ENCODE peak calls at places on chromosome 20, in ten cellular contexts. B is fibroblast of lung, K is body of pancreas, H is stomach, D is OCI-LY7, M is adrenal gland, J is GM13976, W is cardiac fibroblast, L is cardiac muscle cell, P is nephron progenitor cell. O is an unnamed sample.

GRCh38 chr20:53865905-53866786 is 204.2 kb downstream of the BCAS1 start:
- DNase-seq in L (peak), P (peak), D (peak), H (peak), J (no peak), W (peak), B (peak), M (peak), K (peak), O (no peak)

GRCh38 chr20:2418388-2418787 is 37.7 kb downstream of the TGM6 start:
- DNase-seq in B (no peak), M (no peak), K (no peak), H (no peak), L (no peak), P (no peak), D (no peak), W (no peak), J (no peak), O (no peak)

GRCh38 chr20:35011589-35012226 is 56.0 kb downstream of the MYH7B start:
- DNase-seq in H (no peak), B (no peak), D (no peak), J (no peak), W (no peak), M (no peak), K (no peak), L (peak), P (no peak), O (no peak)

GRCh38 chr20:6122873-6123649 is at the start of gene FERMT1:
- DNase-seq in J (peak), D (no peak), L (peak), P (peak), B (peak), K (peak), M (peak), H (peak), W (peak), O (peak)

GRCh38 chr20:64210661-64211369 is 44.7 kb upstream of the PCMTD2 start:
- DNase-seq in K (no peak), M (peak), W (no peak), D (no peak), B (no peak), J (no peak), H (no peak), L (no peak), P (no peak), O (no peak)

GRCh38 chr20:41697861-41698559 is 79.8 kb upstream of the CHD6 start:
- DNase-seq in J (peak), P (peak), W (peak), B (peak), M (peak), D (peak), K (no peak), L (peak), H (no peak), O (peak)

GRCh38 chr20:20713244-20713765 is 861 bp upstream of the RALGAPA2 start:
- DNase-seq in P (no peak), B (no peak), K (peak), J (no peak), M (peak), D (no peak), W (peak), H (no peak), L (no peak), O (no peak)

GRCh38 chr20:6416371-6416770 is 293.5 kb upstream of the FERMT1 start:
- DNase-seq in W (no peak), B (no peak), J (no peak), D (no peak), L (no peak), P (no peak), K (no peak), H (no peak), M (no peak), O (no peak)

GRCh38 chr20:48719598-48720255 is 108.1 kb downstream of the PREX1 start:
- DNase-seq in J (no peak), B (no peak), P (no peak), D (no peak), K (no peak), L (no peak), H (no peak), M (no peak), W (no peak), O (no peak)

GRCh38 chr20:35281506-35282101 is 3.0 kb downstream of the EIF6 start:
- DNase-seq in D (no peak), K (no peak), M (no peak), H (no peak), W (no peak), P (no peak), J (no peak), B (no peak), L (no peak), O (no peak)

GRCh38 chr20:60210779-60211617 is 252.8 kb downstream of the CDH26 start:
- DNase-seq in W (peak), B (peak), K (peak), D (peak), L (peak), M (peak), H (peak), J (peak), P (peak), O (peak)

GRCh38 chr20:15699431-15700146 is 873.7 kb downstream of the KIF16B start:
- DNase-seq in J (no peak), H (no peak), D (peak), M (peak), B (no peak), P (no peak), W (no peak), L (no peak), K (no peak), O (no peak)

GRCh38 chr20:38805502-38805957 is at the start of gene PPP1R16B:
- DNase-seq in P (peak), H (peak), B (no peak), K (no peak), W (no peak), D (peak), M (peak), J (peak), L (peak), O (peak)

GRCh38 chr20:43942661-43943285 is 28.1 kb downstream of the TOX2 start:
- DNase-seq in W (peak), M (no peak), J (peak), P (no peak), H (no peak), K (no peak), B (peak), L (no peak), D (peak), O (peak)

GRCh38 chr20:53941680-53942079 is 128.7 kb downstream of the BCAS1 start:
- DNase-seq in M (no peak), J (no peak), W (no peak), B (no peak), P (no peak), L (no peak), H (no peak), D (no peak), K (no peak), O (no peak)

GRCh38 chr20:2640260-2640659 is 12.2 kb upstream of the NOP56 start:
- DNase-seq in P (no peak), J (no peak), L (no peak), W (no peak), B (no peak), K (no peak), M (no peak), D (no peak), H (no peak), O (no peak)

GRCh38 chr20:38873050-38873581 is 53.1 kb upstream of the FAM83D start:
- DNase-seq in K (no peak), M (peak), B (no peak), H (no peak), D (peak), P (no peak), L (no peak), W (no peak), J (peak), O (peak)

GRCh38 chr20:63446174-63447024 is 26.1 kb downstream of the KCNQ2 start:
- DNase-seq in B (no peak), W (no peak), P (no peak), D (no peak), M (no peak), J (no peak), H (no peak), K (no peak), L (no peak), O (no peak)

GRCh38 chr20:35871311-35871771 is 83.0 kb downstream of the SCAND1 start:
- DNase-seq in K (no peak), P (no peak), H (peak), B (peak), M (peak), W (peak), J (no peak), L (no peak), D (no peak), O (no peak)

GRCh38 chr20:46423342-46423741 is 16.9 kb upstream of the ELMO2 start:
- DNase-seq in M (no peak), H (no peak), B (no peak), J (no peak), P (no peak), D (no peak), K (no peak), W (no peak), L (no peak), O (no peak)

GRCh38 chr20:60101201-60101893 is 143.1 kb downstream of the CDH26 start:
- DNase-seq in P (no peak), H (no peak), D (no peak), M (no peak), W (no peak), L (no peak), B (no peak), K (no peak), J (no peak), O (no peak)

GRCh38 chr20:63281741-63282665 is 9.4 kb downstream of the ARFGAP1 start:
- DNase-seq in D (no peak), K (no peak), P (no peak), J (no peak), H (no peak), L (no peak), M (no peak), B (no peak), W (no peak), O (no peak)

GRCh38 chr20:13644010-13644409 is 5.3 kb upstream of the TASP1 start:
- DNase-seq in W (peak), B (peak), P (no peak), J (no peak), D (no peak), M (no peak), H (no peak), L (no peak), K (no peak), O (no peak)

GRCh38 chr20:39004508-39004907 is 42.4 kb downstream of the DHX35 start:
- DNase-seq in J (no peak), M (no peak), B (no peak), W (no peak), D (no peak), H (peak), K (no peak), L (no peak), P (no peak), O (no peak)

GRCh38 chr20:504632-505075 is 38.9 kb downstream of the CSNK2A1 start:
- DNase-seq in M (no peak), D (no peak), B (no peak), K (no peak), J (no peak), H (no peak), P (no peak), L (no peak), W (no peak), O (no peak)

GRCh38 chr20:14477125-14477524 is 139.7 kb upstream of the FLRT3 start:
- DNase-seq in B (peak), W (peak), J (no peak), L (no peak), H (no peak), D (no peak), M (peak), P (no peak), K (no peak), O (no peak)

GRCh38 chr20:53739799-53740785 is 146.5 kb upstream of the ZNF217 start:
- DNase-seq in B (peak), L (peak), H (no peak), P (no peak), W (peak), J (no peak), K (no peak), D (peak), M (no peak), O (no peak)

GRCh38 chr20:62121776-62122658 is at the start of gene LSM14B:
- DNase-seq in J (peak), M (peak), P (peak), B (peak), H (peak), D (peak), L (peak), W (peak), K (peak), O (peak)

GRCh38 chr20:37552415-37552814 is 24.7 kb upstream of the BLCAP start:
- DNase-seq in J (no peak), K (no peak), P (no peak), D (no peak), B (peak), M (no peak), W (peak), H (no peak), L (no peak), O (no peak)

GRCh38 chr20:50625986-50626677 is 65.2 kb downstream of the RIPOR3 start:
- DNase-seq in P (peak), J (no peak), D (peak), M (peak), B (peak), H (peak), W (peak), K (peak), L (peak), O (no peak)
- TF ChIP-seq CTCF in P (peak), J (no peak), D (peak), M (peak), B (peak), H (peak), W (peak), K (peak), L (peak), O (peak)

GRCh38 chr20:25480797-25481196 is 73.3 kb downstream of the GINS1 start:
- DNase-seq in K (no peak), H (no peak), W (no peak), L (no peak), M (no peak), D (no peak), P (no peak), B (no peak), J (no peak), O (no peak)

GRCh38 chr20:25481918-25482253 is 74.4 kb downstream of the GINS1 start:
- DNase-seq in B (no peak), P (no peak), H (no peak), L (no peak), M (no peak), D (no peak), K (no peak), W (no peak), J (no peak), O (no peak)

GRCh38 chr20:25480156-25480555 is 72.7 kb downstream of the GINS1 start:
- DNase-seq in D (no peak), M (no peak), B (no peak), P (no peak), H (no peak), K (no peak), W (no peak), J (no peak), L (no peak), O (no peak)

GRCh38 chr20:25479638-25480037 is 72.2 kb downstream of the GINS1 start:
- DNase-seq in K (no peak), L (no peak), B (no peak), H (no peak), W (no peak), D (no peak), J (no peak), M (no peak), P (no peak), O (no peak)

GRCh38 chr20:25481235-25481917 is 73.9 kb downstream of the GINS1 start:
- DNase-seq in H (no peak), P (peak), L (no peak), K (no peak), W (no peak), D (no peak), J (no peak), M (no peak), B (no peak), O (no peak)
- TF ChIP-seq CTCF in H (no peak), P (no peak), L (no peak), K (no peak), W (peak), D (no peak), J (no peak), M (no peak), B (peak), O (no peak)

DNA sequence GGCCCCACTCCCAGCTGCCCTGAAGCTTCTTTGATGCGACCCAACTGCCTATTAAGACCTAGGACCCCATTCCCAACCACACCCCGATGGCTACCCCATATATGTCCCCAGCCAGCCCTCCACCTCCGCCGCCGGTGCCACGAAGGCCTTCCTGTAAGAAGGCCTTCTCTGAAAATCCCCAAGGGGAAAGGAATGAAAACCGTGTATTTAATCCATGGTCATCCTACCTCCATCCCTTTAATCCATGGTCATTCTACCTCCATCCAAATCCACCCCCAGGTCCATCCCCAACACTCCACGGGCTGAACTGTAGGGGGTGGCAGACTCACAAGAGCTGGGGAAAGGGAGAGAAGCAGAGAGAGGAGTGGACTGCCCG is 545 bp upstream of the VSX1 start:
- DNase-seq in W (no peak), L (no peak), M (no peak), P (no peak), H (no peak), B (no peak), K (no peak), J (no peak), D (no peak), O (peak)
- TF ChIP-seq CTCF in W (peak), L (peak), M (no peak), P (no peak), H (no peak), B (no peak), K (peak), J (no peak), D (no peak), O (no peak)

DNA sequence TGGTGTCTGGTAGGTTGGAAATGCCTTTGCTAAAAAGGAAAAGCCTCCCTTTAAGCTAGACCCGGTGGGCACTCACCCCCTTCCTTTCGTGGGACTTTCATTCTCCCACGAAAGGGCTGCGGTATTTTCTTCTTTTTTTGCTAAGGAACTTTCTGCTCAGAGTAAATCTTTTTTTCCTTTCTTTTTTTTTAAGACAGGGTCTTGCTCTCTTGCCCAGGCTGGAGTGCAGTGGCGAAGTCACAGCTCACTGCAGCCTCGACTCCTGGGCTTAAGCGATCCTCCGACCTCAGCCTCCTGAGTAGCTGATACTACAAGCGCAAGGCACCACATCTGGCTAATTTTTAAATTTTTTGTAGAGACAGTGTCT is 4.0 kb downstream of the TP53TG5 start:
- DNase-seq in K (no peak), L (no peak), W (no peak), B (no peak), D (no peak), M (no peak), P (no peak), H (no peak), J (no peak), O (no peak)
- TF ChIP-seq CTCF in K (no peak), L (no peak), W (no peak), B (no peak), D (peak), M (peak), P (no peak), H (no peak), J (no peak), O (peak)

DNA sequence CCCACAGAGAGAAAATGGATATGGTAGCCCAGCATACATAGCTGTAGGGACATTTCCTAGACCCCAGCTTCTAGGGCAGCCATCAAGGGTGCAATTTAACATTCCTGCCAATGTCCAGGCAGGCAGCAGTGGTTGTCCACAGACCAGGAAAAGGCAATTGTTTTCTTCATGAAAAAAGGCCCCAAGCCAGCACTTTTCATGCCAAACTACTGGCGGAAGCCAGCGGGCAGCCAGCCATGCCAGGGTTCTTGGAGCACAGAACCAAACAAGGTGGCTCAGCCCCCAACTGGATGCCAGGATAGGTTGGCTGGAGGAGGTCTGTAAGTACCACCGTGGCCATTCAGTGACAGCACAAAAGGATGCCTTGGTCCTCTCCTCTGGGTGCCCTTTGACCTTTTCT is 94.6 kb downstream of the BANF2 start:
- DNase-seq in L (no peak), J (no peak), B (no peak), D (no peak), W (no peak), M (peak), P (no peak), H (peak), K (peak), O (no peak)
- TF ChIP-seq CTCF in L (no peak), J (no peak), B (no peak), D (no peak), W (no peak), M (no peak), P (no peak), H (no peak), K (peak), O (no peak)

GRCh38 chr20:58237318-58238182 is 9.1 kb upstream of the ANKRD60 start:
- DNase-seq in W (peak), L (no peak), M (no peak), K (no peak), D (no peak), J (no peak), B (peak), P (no peak), H (no peak), O (no peak)
- TF ChIP-seq CTCF in W (no peak), L (no peak), M (peak), K (no peak), D (peak), J (no peak), B (no peak), P (peak), H (no peak), O (no peak)

DNA sequence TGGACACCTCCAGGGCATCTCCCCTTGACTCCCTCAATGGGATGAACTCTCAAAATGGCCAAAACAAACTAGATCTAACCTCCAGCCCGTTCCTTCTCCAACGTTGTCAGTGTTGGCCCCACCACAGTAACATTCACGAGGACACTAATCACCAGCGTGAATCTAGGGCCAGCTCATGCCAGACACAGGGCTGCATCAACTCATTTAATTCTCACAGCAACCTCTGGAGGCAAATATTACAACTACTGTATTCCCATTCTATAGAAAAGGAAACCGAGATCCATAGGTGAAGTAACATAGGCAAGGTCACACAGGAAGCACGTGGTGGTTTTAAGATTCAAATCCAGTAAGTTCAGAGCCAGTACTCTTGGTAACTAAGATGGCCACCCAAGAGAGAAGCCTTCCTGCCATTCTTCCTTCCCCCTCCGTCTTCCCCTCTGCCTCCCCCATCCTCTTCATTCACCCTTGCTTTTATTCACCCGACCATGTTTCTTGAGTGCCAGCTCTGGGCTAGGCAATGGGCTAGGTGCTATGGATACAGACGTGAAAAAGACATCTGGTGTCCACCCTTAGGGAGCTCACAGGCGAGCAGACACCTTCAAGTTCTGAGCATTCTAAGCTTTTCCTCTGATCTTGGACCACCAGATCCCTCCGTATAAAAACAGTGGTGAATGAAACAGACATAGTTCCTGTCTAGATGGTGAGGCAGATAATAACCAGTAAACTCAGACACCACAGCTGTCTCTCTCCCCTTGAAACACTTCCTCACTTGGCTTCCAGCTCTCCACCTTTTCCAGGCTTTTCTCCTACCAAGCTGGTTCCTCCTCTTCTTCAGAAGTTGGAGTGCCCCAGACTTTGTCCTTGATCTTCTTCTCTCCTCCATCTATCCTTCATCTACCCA is 9.6 kb downstream of the CCM2L start:
- DNase-seq in B (no peak), M (no peak), H (no peak), K (no peak), D (no peak), L (no peak), W (no peak), P (no peak), J (no peak), O (no peak)
- TF ChIP-seq CTCF in B (no peak), M (no peak), H (no peak), K (no peak), D (no peak), L (no peak), W (no peak), P (no peak), J (no peak), O (no peak)

O was measured in GM13977.